ENCODE peak calls at places on chromosomes 5 and 9, in seven cellular contexts. P, U, E, V, L, D and Q are unnamed samples.

GRCh38 chr5:127425868-127426267 is 91.6 kb upstream of the PRRC1 start:
- DNase-seq in L (no peak), D (no peak), U (no peak), E (no peak), V (no peak), P (no peak), Q (no peak)

GRCh38 chr9:109477269-109478203 is 20.6 kb downstream of the PTPN3 start:
- DNase-seq in P (peak), V (no peak), E (peak), U (no peak), D (no peak), L (no peak), Q (peak)

GRCh38 chr5:161847896-161848510 is at the start of gene GABRA1:
- DNase-seq in P (no peak), L (no peak), D (no peak), U (no peak), E (no peak), V (no peak), Q (no peak)

GRCh38 chr5:143008809-143009521 is 238.8 kb downstream of the ARHGAP26 start:
- DNase-seq in U (peak), V (peak), L (peak), D (peak), E (peak), P (peak), Q (peak)

GRCh38 chr9:91639054-91639453 is 215.4 kb upstream of the NFIL3 start:
- DNase-seq in L (no peak), V (no peak), D (no peak), U (no peak), P (no peak), E (no peak), Q (no peak)

GRCh38 chr9:128192601-128193371 is 1.4 kb upstream of the CIZ1 start:
- DNase-seq in L (no peak), E (peak), V (peak), D (no peak), P (peak), U (peak), Q (peak)

GRCh38 chr5:12780536-12780935 is 876.3 kb upstream of the CTNND2 start:
- DNase-seq in P (no peak), U (no peak), L (no peak), D (no peak), V (no peak), E (no peak), Q (no peak)

GRCh38 chr9:99592834-99593584 is 228.7 kb upstream of the NR4A3 start:
- DNase-seq in U (no peak), V (no peak), D (no peak), L (no peak), P (no peak), E (no peak), Q (no peak)

GRCh38 chr5:177111720-177112394 is 21.7 kb upstream of the NSD1 start:
- DNase-seq in L (peak), V (peak), D (peak), U (peak), E (peak), P (peak), Q (peak)

GRCh38 chr5:161865510-161865909 is 17.6 kb downstream of the GABRA1 start:
- DNase-seq in L (no peak), U (no peak), V (no peak), E (no peak), P (no peak), D (no peak), Q (no peak)

GRCh38 chr5:3584724-3585531 is 10.7 kb upstream of the IRX1 start:
- DNase-seq in P (no peak), U (no peak), V (no peak), E (no peak), L (no peak), D (no peak), Q (no peak)

GRCh38 chr9:105065119-105066088 is 137.4 kb upstream of the ABCA1 start:
- DNase-seq in P (no peak), V (no peak), U (no peak), L (no peak), E (no peak), D (no peak), Q (no peak)

GRCh38 chr9:83429229-83429628 is 109.0 kb downstream of the FRMD3 start:
- DNase-seq in P (no peak), V (no peak), L (no peak), U (no peak), D (no peak), E (no peak), Q (no peak)

GRCh38 chr9:109705515-109705914 is 74.5 kb upstream of the PALM2AKAP2 start:
- DNase-seq in D (no peak), E (no peak), V (peak), U (no peak), P (no peak), L (no peak), Q (no peak)